ENCODE peak calls at places on chromosomes 2 and 18, in four cellular contexts. O is adrenal gland, J is GM23248, G is colonic mucosa. Q is an unnamed sample. For H3K4me1, the result is how much of the 10 kb centered on the place peaks cover.

GRCh38 chr2:200252661-200253067 is 53.8 kb upstream of the SPATS2L start:
- DNase-seq in G (no peak), J (peak), O (no peak), Q (no peak)

GRCh38 chr2:37615808-37616673 is 55.4 kb downstream of the CDC42EP3 start:
- DNase-seq in J (no peak), O (no peak), G (peak), Q (peak)

GRCh38 chr2:236264256-236264655 is at the start of gene ASB18:
- DNase-seq in G (no peak), J (no peak), O (no peak), Q (no peak)

GRCh38 chr2:111189106-111189505 is 68.4 kb downstream of the BCL2L11 start:
- DNase-seq in J (no peak), G (no peak), O (no peak), Q (no peak)

GRCh38 chr2:25772078-25772477 is 98.7 kb upstream of the DTNB start:
- DNase-seq in O (no peak), G (no peak), J (no peak), Q (no peak)

GRCh38 chr2:136171223-136171622 is 53.3 kb upstream of the CXCR4 start:
- DNase-seq in J (no peak), G (no peak), O (no peak), Q (no peak)

GRCh38 chr2:215003001-215003400 is 135.4 kb downstream of the ABCA12 start:
- DNase-seq in G (no peak), J (peak), O (no peak), Q (no peak)

GRCh38 chr2:69226886-69227285 is 160.1 kb downstream of the GFPT1 start:
- DNase-seq in J (no peak), G (peak), O (no peak), Q (no peak)

GRCh38 chr2:56357655-56358295 is 174.0 kb downstream of the CCDC85A start:
- DNase-seq in J (no peak), G (no peak), O (no peak), Q (no peak)

GRCh38 chr2:36193680-36194079 is 161.9 kb upstream of the CRIM1 start:
- DNase-seq in O (no peak), G (no peak), J (no peak), Q (no peak)

GRCh38 chr2:134216152-134216829 is 37.6 kb upstream of the MGAT5 start:
- DNase-seq in J (no peak), O (no peak), G (no peak), Q (no peak)

GRCh38 chr2:12701786-12702660 is 14.7 kb upstream of the TRIB2 start:
- DNase-seq in G (no peak), O (no peak), J (peak), Q (no peak)

GRCh38 chr2:102460467-102460866 is 12.6 kb upstream of the SLC9A4 start:
- DNase-seq in O (no peak), G (no peak), J (no peak), Q (no peak)

GRCh38 chr2:71686781-71687180 is 233.4 kb downstream of the DYSF start:
- DNase-seq in O (no peak), J (no peak), G (no peak), Q (peak)

GRCh38 chr2:26506279-26506678 is 28.4 kb upstream of the OTOF start:
- DNase-seq in O (no peak), G (no peak), J (no peak), Q (peak)

GRCh38 chr18:55415258-55415871 is 172.6 kb downstream of the TCF4 start:
- DNase-seq in G (peak), O (peak), J (peak), Q (peak)

GRCh38 chr2:52934354-52934898 is 833.2 kb upstream of the CHAC2 start:
- DNase-seq in J (peak), G (no peak), O (no peak), Q (no peak)

GRCh38 chr18:49788327-49788908 is 24.9 kb downstream of the ACAA2 start:
- DNase-seq in J (peak), O (no peak), G (no peak), Q (no peak)

GRCh38 chr2:162197095-162197825 is 45.2 kb upstream of the GCG start:
- DNase-seq in G (no peak), O (no peak), J (peak), Q (no peak)

GRCh38 chr2:36438454-36438977 is 82.9 kb downstream of the CRIM1 start:
- DNase-seq in J (peak), O (no peak), G (no peak), Q (no peak)

GRCh38 chr18:6781846-6782245 is 52.3 kb downstream of the ARHGAP28 start:
- DNase-seq in O (peak), G (no peak), J (peak), Q (no peak)

GRCh38 chr2:169106125-169106524 is 36.8 kb downstream of the DHRS9 start:
- DNase-seq in J (no peak), G (no peak), O (no peak), Q (no peak)

GRCh38 chr2:31176742-31177141 is 38.5 kb upstream of the GALNT14 start:
- DNase-seq in O (no peak), G (no peak), J (no peak), Q (no peak)

GRCh38 chr2:238561230-238561629 is 134.5 kb downstream of the ASB1 start:
- DNase-seq in G (no peak), O (no peak), J (peak), Q (no peak)

DNA sequence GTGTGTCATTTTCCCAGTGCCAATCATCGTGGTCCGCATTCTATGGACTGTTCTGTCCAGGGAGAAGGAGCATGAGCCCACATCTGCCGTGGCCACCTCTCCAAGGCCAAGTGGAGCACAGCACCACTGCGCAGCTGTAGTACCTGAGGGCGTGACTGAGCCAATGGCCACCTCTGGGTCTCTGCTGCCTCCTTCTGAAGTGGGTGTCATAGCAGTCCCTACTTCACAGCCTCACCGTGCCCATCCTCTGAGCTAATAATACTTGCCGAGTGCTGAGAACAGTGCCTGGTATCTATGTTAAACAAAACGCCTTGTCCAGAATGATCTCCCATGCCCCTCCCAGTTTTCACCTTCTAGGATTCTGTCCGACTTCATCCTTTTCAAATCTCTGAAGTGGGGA is 256.1 kb downstream of the PRKCE start:
- DNase-seq in J (no peak), G (no peak), O (no peak), Q (no peak)
- H3K4me1 ChIP-seq in J (under half), G (under half), O (under half), Q (under half)

DNA sequence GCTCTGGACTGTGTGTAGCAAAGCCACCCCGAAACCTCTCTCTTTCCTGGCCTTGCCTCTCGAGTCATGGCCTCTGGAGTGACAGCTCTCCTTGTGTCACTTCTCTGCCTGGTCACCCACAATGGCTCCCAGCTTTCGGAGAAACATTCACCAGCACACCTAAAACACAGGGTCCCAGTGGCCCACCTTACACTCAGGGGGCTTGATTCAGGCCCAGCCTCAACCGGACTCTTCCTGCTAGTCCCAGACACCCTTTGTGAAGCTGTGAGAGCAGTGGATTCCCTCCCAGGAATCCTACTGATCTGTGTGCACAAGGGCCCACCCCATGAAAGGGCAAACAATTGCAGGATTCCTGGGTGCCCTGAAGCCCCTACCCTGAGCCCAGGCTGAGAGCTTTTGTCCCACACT is 137.2 kb upstream of the HAAO start:
- DNase-seq in G (no peak), J (no peak), O (no peak), Q (no peak)
- H3K4me1 ChIP-seq in G (half or more), J (half or more), O (under half), Q (under half)

DNA sequence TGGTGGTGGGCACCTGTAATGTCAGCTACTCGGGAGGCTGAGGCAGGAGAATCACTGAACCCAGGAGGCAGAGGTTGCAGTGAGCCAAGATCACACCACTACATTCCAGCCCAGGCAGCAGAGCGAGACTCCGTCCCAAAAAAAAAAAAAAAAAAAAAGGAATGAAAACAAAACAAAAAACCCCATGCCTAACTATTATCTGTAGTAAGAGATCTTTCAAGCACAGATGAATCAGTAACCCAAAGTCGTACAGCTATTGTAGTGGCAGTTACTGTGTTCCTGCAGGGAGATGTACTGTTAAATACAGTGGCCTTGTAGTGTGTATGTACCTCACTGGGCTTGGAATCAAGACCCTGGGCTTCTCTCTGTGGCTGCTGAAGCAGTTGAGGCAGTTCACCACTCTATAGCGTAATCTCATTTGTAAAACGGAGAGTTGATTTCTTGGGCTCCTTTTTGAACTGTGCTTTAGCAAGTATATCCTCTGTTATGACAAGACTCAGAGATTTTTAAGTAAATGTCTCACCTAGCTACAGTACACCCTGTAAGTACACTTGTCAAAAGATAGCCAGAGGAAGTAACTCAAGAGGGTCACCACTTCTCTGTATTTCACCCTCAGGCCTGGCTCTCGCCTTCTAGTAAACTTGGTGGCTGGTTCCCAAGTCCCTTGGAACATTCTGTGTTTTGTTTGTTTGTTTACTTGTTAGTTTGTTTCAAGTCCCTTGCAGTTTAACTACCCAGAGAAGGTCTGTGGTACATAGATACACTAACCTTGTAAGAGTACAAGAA is 109.6 kb upstream of the FOSL2 start:
- DNase-seq in O (no peak), J (no peak), G (no peak), Q (no peak)
- H3K4me1 ChIP-seq in O (under half), J (under half), G (under half), Q (under half)

DNA sequence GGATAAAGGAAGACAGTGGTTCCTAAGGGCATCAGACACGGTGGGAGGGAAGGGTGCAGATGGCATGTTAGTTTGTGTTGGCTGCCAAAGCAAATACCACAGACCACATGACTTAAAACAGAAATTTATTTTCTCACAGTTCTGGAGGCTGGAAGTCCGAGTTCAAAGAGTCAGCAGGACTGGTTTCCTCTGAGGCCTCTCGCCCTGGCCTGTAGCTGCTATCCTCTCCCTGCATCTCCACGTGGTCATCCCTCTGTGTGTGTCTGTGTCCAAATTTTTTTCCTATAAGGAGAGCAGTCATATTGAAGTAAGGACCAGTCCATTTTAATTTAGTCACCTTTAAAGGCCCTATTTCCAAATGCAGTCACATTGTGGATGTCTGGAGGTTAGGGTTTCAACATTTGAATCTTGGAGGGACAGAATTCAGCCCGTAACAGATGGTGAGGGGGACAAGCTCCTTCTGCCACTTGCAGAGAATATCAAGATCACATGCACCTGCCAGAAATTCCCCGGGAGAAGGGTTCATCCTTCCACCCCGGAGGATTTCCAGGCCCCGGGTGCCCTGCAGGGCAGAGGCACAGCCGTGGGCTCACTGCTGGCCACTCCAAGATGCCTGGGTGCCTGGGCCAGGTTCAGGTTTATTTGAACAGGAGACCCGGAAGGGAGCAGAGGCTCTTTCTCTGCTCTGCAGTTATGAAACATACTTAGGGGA is 38.0 kb upstream of the MGAT4A start:
- DNase-seq in G (no peak), O (no peak), J (peak), Q (peak)
- H3K4me1 ChIP-seq in G (under half), O (under half), J (under half), Q (half or more)